ENCODE peak calls at places on chromosome 1, in eight cellular contexts. Z is H7, O is cardiac fibroblast, K is Peyer's patch, D is upper lobe of right lung, Q is A549, M is neuronal stem cell, P is GM06990. I is an unnamed sample.

GRCh38 chr1:35111106-35111505 is 31.9 kb downstream of the ZMYM1 start:
- DNase-seq in K (no peak), Z (no peak), M (no peak), D (no peak), P (no peak), Q (peak), O (peak), I (peak)

GRCh38 chr1:209769171-209769904 is 13.5 kb downstream of the TRAF3IP3 start:
- DNase-seq in P (peak), M (no peak), O (peak), Q (no peak), Z (no peak), D (peak), K (peak), I (peak)

GRCh38 chr1:65065535-65066378 is 82.2 kb upstream of the AK4 start:
- DNase-seq in D (peak), Z (peak), M (peak), O (peak), Q (no peak), P (no peak), K (peak), I (no peak)

GRCh38 chr1:24801169-24801568 is 55.9 kb downstream of the CLIC4 start:
- DNase-seq in K (no peak), Q (no peak), P (no peak), O (no peak), D (no peak), M (no peak), Z (no peak), I (no peak)

GRCh38 chr1:207644479-207644851 is 468 bp upstream of the CR1L start:
- DNase-seq in D (no peak), M (no peak), P (no peak), Q (no peak), K (no peak), Z (no peak), O (no peak), I (no peak)

GRCh38 chr1:225915538-225915991 is 8.5 kb downstream of the PYCR2 start:
- DNase-seq in K (no peak), M (no peak), O (no peak), P (no peak), Q (no peak), Z (peak), D (no peak), I (no peak)

GRCh38 chr1:169796411-169796810 is 1.7 kb upstream of the METTL18 start:
- DNase-seq in D (no peak), Z (no peak), Q (no peak), O (no peak), M (no peak), P (no peak), K (no peak), I (no peak)

GRCh38 chr1:108852141-108852540 is 4.8 kb downstream of the AKNAD1 start:
- DNase-seq in O (peak), M (no peak), Z (no peak), K (no peak), Q (no peak), P (no peak), D (no peak), I (peak)

GRCh38 chr1:239987103-239987745 is 104.5 kb upstream of the FMN2 start:
- DNase-seq in O (peak), K (no peak), Z (no peak), Q (peak), P (no peak), D (no peak), M (no peak), I (peak)

GRCh38 chr1:24107462-24108225 is 4.3 kb downstream of the MYOM3 start:
- DNase-seq in P (no peak), O (peak), M (no peak), K (no peak), D (no peak), Q (peak), Z (peak), I (peak)

GRCh38 chr1:76867342-76868130 is at the start of gene ST6GALNAC5:
- DNase-seq in Z (peak), M (peak), K (no peak), P (no peak), D (peak), O (peak), Q (peak), I (peak)

GRCh38 chr1:208068441-208068840 is 157.5 kb upstream of the CD34 start:
- DNase-seq in O (no peak), D (no peak), M (no peak), P (no peak), Q (no peak), K (no peak), Z (no peak), I (no peak)

GRCh38 chr1:218659911-218660677 is 315.0 kb downstream of the TGFB2 start:
- DNase-seq in O (peak), P (no peak), Q (no peak), Z (no peak), M (no peak), K (no peak), D (no peak), I (no peak)

GRCh38 chr1:183185941-183186490 is at the start of gene LAMC2:
- DNase-seq in M (no peak), Q (peak), O (peak), Z (peak), D (peak), P (no peak), K (no peak), I (no peak)

GRCh38 chr1:171188388-171189266 is 3.5 kb downstream of the FMO2 start:
- DNase-seq in Z (peak), Q (peak), M (peak), K (peak), O (peak), P (no peak), D (no peak), I (peak)

GRCh38 chr1:183368213-183369108 is 49.7 kb downstream of the NMNAT2 start:
- DNase-seq in M (no peak), P (no peak), Q (no peak), D (no peak), O (no peak), K (no peak), Z (no peak), I (no peak)

GRCh38 chr1:2480236-2480985 is 4.3 kb downstream of the PLCH2 start:
- DNase-seq in D (no peak), M (no peak), P (no peak), O (no peak), K (no peak), Z (no peak), Q (no peak), I (no peak)

GRCh38 chr1:46131727-46132528 is 501 bp downstream of the PIK3R3 start:
- DNase-seq in P (no peak), Z (peak), D (no peak), O (peak), Q (peak), K (peak), M (no peak), I (peak)

GRCh38 chr1:213464786-213465460 is 413.9 kb downstream of the RPS6KC1 start:
- DNase-seq in Q (no peak), Z (no peak), P (no peak), K (no peak), O (no peak), D (no peak), M (no peak), I (no peak)

GRCh38 chr1:10696977-10697376 is 99.5 kb downstream of the CASZ1 start:
- DNase-seq in D (no peak), O (no peak), Z (no peak), Q (no peak), K (no peak), M (no peak), P (no peak), I (no peak)

GRCh38 chr1:116581323-116581885 is 10.6 kb upstream of the CD58 start:
- DNase-seq in P (no peak), M (no peak), K (no peak), Z (no peak), Q (no peak), O (no peak), D (no peak), I (no peak)

GRCh38 chr1:54887665-54888071 is 673 bp upstream of the DHCR24 start:
- DNase-seq in Q (no peak), O (peak), M (peak), D (peak), K (no peak), P (no peak), Z (peak), I (no peak)

GRCh38 chr1:55309053-55309452 is 93.9 kb upstream of the USP24 start:
- DNase-seq in Z (no peak), O (peak), K (no peak), Q (peak), P (no peak), D (no peak), M (no peak), I (peak)

GRCh38 chr1:49523764-49524163 is 500.0 kb downstream of the AGBL4 start:
- DNase-seq in K (no peak), Q (no peak), D (no peak), M (no peak), Z (no peak), P (no peak), O (no peak), I (no peak)

GRCh38 chr1:34663031-34663430 is 91.8 kb upstream of the GJB5 start:
- DNase-seq in Q (no peak), O (no peak), Z (no peak), M (no peak), K (no peak), D (no peak), P (no peak), I (no peak)

GRCh38 chr1:13766906-13767564 is 67.0 kb downstream of the PRDM2 start:
- DNase-seq in D (no peak), Q (no peak), M (no peak), O (peak), P (no peak), Z (no peak), K (no peak), I (peak)

GRCh38 chr1:26602378-26602959 is 72.9 kb downstream of the RPS6KA1 start:
- DNase-seq in M (peak), P (no peak), Q (peak), Z (peak), K (peak), O (peak), D (no peak), I (peak)

DNA sequence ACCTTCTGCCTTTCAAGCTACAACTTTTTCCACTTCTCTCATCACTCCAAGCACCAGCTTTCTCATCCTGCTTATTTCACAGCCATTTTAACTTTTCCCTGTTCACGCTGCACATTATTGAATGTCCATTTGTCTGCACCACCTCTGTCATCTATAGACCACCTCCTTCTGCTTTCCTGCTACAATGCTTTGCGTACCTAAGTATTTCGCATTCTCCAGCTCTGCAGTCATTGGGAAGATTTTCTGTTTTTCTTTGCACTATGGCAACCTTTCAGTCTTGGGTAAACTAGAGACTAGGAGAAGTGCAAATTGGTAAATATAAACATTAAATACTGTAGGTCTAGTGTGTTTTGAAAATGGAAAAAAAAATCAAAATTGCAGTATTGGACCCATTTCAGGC is 820 bp downstream of the CCDC30 start:
- DNase-seq in P (no peak), K (no peak), M (no peak), Z (no peak), Q (no peak), D (no peak), O (no peak), I (no peak)
- H3K4me3 ChIP-seq in P (peak), K (no peak), M (no peak), Z (peak), Q (peak), D (peak), O (no peak), I (peak)

DNA sequence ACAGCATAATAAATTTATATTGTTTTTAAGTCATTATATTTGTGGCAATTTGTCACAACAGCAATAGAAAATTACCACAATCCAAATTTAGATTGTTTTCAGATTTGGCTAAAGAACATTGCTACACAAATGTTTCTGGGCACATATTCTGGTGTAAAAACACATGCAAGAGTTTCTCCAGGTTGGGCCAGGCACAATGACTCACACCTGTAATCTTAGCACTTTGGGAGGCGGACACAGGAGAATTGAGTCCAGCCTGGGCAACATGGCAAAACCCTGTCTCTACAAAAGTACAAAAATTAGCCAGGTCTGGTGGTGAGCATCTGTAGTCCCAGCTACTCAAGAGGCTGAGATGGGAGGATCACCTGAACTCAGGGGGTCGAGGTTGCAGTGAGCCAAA is 8.4 kb downstream of the ERO1B start:
- DNase-seq in K (no peak), Z (no peak), P (no peak), D (no peak), O (no peak), M (no peak), Q (no peak), I (no peak)
- H3K4me3 ChIP-seq in K (no peak), Z (no peak), P (no peak), D (no peak), O (no peak), M (no peak), Q (no peak), I (no peak)

DNA sequence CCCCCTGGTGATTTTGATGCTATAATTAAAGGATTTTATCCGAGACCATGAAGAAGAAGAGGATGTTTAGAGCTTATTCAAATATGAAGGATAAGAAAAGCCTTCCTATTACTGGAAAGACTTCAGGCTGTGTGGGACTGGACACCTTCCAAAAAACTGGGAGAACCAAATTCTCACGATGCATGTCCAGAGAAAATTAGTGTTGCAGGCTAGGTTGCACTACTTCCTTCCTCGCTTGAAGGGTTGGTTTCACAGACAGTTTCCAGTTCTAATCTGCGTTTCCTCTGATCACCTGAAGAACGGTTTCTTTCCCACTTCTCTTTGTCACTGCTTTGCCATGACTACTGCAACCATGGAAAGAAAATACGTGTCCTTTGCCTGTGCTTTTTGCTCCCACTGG is 2.0 kb downstream of the MTARC2 start:
- DNase-seq in K (no peak), O (peak), M (no peak), Q (no peak), Z (no peak), P (no peak), D (no peak), I (no peak)
- H3K4me3 ChIP-seq in K (peak), O (no peak), M (no peak), Q (no peak), Z (no peak), P (peak), D (peak), I (no peak)

GRCh38 chr1:204081156-204081790 is 8.4 kb downstream of the SOX13 start:
- DNase-seq in Z (peak), P (no peak), M (no peak), Q (no peak), K (no peak), D (no peak), O (no peak), I (peak)
- H3K4me3 ChIP-seq in Z (no peak), P (no peak), M (no peak), Q (no peak), K (no peak), D (no peak), O (no peak), I (no peak)

GRCh38 chr1:8023287-8023994 is 2.7 kb downstream of the ERRFI1 start:
- DNase-seq in D (no peak), O (no peak), M (no peak), P (no peak), Z (no peak), K (no peak), Q (no peak), I (peak)

GRCh38 chr1:8023995-8024313 is 2.2 kb downstream of the ERRFI1 start:
- DNase-seq in D (no peak), P (no peak), Q (no peak), K (no peak), M (no peak), Z (no peak), O (no peak), I (no peak)

GRCh38 chr1:8024329-8024728 is 1.8 kb downstream of the ERRFI1 start:
- DNase-seq in P (no peak), Q (no peak), O (no peak), K (no peak), D (no peak), M (no peak), Z (no peak), I (no peak)

GRCh38 chr1:8021676-8022266 is 4.3 kb downstream of the ERRFI1 start:
- DNase-seq in M (no peak), Q (no peak), Z (no peak), D (no peak), O (peak), K (no peak), P (no peak), I (peak)

GRCh38 chr1:8022395-8023286 is 3.5 kb downstream of the ERRFI1 start:
- DNase-seq in M (no peak), D (no peak), K (no peak), O (peak), P (no peak), Q (no peak), Z (no peak), I (peak)
- H3K4me3 ChIP-seq in M (no peak), D (peak), K (peak), O (peak), P (no peak), Q (peak), Z (no peak), I (peak)

GRCh38 chr1:79255421-79255820 is 248.9 kb upstream of the ADGRL4 start:
- DNase-seq in Q (no peak), O (no peak), K (no peak), Z (no peak), P (no peak), D (no peak), M (no peak), I (no peak)

DNA sequence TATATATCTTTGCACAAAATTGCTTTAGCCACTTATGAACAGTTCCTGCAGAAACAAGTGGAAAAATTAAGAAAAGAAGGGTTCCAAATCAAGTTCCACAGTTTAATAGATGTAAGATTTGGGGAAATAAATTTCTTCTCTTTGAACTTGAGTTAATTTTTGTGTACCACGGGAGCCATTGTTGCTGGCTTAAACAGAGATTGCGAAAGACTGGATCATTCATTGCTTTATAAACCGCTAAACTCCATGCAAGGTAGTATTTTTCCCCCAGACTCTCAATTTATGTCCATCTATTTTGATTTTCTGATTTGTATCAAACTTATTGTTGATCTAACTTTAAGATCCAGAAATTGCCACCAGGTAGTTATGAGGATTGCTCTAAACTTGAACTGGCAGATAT is 246.1 kb upstream of the ADGRL4 start:
- DNase-seq in D (no peak), K (no peak), P (no peak), Z (no peak), O (no peak), Q (no peak), M (no peak), I (no peak)
- H3K4me3 ChIP-seq in D (no peak), K (no peak), P (no peak), Z (no peak), O (no peak), Q (no peak), M (no peak), I (no peak)

GRCh38 chr1:150973258-150973825 is 1.3 kb downstream of the CERS2 start:
- DNase-seq in Q (no peak), P (no peak), Z (peak), O (no peak), K (peak), D (peak), M (no peak), I (peak)

GRCh38 chr1:150970818-150971582 is 3.6 kb downstream of the CERS2 start:
- DNase-seq in D (peak), M (no peak), Z (peak), K (peak), Q (no peak), P (no peak), O (peak), I (peak)

GRCh38 chr1:150972417-150972940 is 2.2 kb downstream of the CERS2 start:
- DNase-seq in M (no peak), O (no peak), Q (no peak), K (no peak), D (no peak), Z (no peak), P (no peak), I (no peak)

GRCh38 chr1:150973826-150974579 is 632 bp downstream of the CERS2 start:
- DNase-seq in Q (no peak), Z (peak), O (no peak), D (peak), K (peak), M (no peak), P (peak), I (peak)

GRCh38 chr1:150971583-150972416 is 2.8 kb downstream of the CERS2 start:
- DNase-seq in D (no peak), Z (peak), M (no peak), P (no peak), O (no peak), Q (no peak), K (no peak), I (peak)
- H3K4me3 ChIP-seq in D (peak), Z (no peak), M (peak), P (no peak), O (peak), Q (peak), K (peak), I (peak)

DNA sequence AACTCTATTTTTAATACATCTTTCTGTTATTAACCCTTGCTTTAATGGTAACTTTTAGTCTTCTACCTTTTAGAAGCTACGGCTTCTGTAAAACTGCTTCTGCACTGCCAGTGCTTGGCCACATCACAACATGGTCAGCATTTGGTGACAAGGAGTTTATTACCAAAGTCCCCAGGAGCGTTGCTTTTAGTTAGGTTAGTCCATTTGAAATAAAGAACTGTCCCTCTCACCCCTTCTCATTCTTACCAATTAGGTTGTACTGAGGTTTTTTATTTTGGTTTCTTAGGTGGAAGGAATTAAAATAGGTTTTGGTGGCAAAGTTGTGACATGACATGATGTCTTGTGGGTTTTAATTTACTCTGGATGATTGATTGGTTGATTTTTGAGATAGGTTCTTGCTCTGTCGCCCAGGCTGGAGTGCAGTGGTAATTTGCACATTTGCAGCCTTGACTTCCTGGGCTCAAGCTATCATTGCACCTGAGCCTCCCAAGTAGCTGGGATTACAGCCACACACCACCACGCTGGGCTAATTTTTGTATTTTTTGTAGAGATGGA is 39.2 kb downstream of the SPEN start:
- DNase-seq in Q (no peak), D (no peak), P (no peak), K (no peak), O (no peak), Z (no peak), M (no peak), I (no peak)
- H3K4me3 ChIP-seq in Q (peak), D (peak), P (peak), K (peak), O (peak), Z (no peak), M (no peak), I (peak)

I was measured in fibroblast of villous mesenchyme.